ENCODE peak calls at places on chromosomes 2 and 18, in six cellular contexts. One of them, this sample, is unnamed.

GRCh38 chr2:220224711-220225519 is 597.5 kb downstream of the SLC4A3 start:
- DNase-seq in GM12878: no peak
- DNase-seq in A549: no peak
- DNase-seq in HepG2: no peak
- DNase-seq in HCT116: no peak
- DNase-seq in SK-N-SH: no peak
- DNase-seq in this sample: no peak

GRCh38 chr2:74554821-74555531 is 456 bp downstream of the DOK1 start:
- DNase-seq in GM12878: no peak
- DNase-seq in A549: no peak
- DNase-seq in HepG2: no peak
- DNase-seq in HCT116: no peak
- DNase-seq in SK-N-SH: peak; percentile 73
- DNase-seq in this sample: no peak

GRCh38 chr2:112814278-112814677 is 22.3 kb downstream of the IL1B start:
- DNase-seq in GM12878: no peak
- DNase-seq in A549: no peak
- DNase-seq in HepG2: peak; percentile 34
- DNase-seq in HCT116: no peak
- DNase-seq in SK-N-SH: no peak
- DNase-seq in this sample: no peak

GRCh38 chr2:38191516-38191915 is 115.6 kb upstream of the CYP1B1 start:
- DNase-seq in GM12878: no peak
- DNase-seq in A549: no peak
- DNase-seq in HepG2: no peak
- DNase-seq in HCT116: no peak
- DNase-seq in SK-N-SH: no peak
- DNase-seq in this sample: no peak

GRCh38 chr2:42810971-42811865 is 18.8 kb upstream of the HAAO start:
- DNase-seq in GM12878: no peak
- DNase-seq in A549: peak; percentile 32
- DNase-seq in HepG2: peak; percentile 61
- DNase-seq in HCT116: no peak
- DNase-seq in SK-N-SH: peak; percentile 75
- DNase-seq in this sample: no peak

GRCh38 chr2:18262601-18263000 is 297.9 kb downstream of the RDH14 start:
- DNase-seq in GM12878: no peak
- DNase-seq in A549: no peak
- DNase-seq in HepG2: no peak
- DNase-seq in HCT116: no peak
- DNase-seq in SK-N-SH: no peak
- DNase-seq in this sample: no peak

GRCh38 chr2:24617431-24617830 is 126.4 kb downstream of the NCOA1 start:
- DNase-seq in GM12878: no peak
- DNase-seq in A549: no peak
- DNase-seq in HepG2: no peak
- DNase-seq in HCT116: no peak
- DNase-seq in SK-N-SH: peak; percentile 27
- DNase-seq in this sample: no peak

GRCh38 chr18:55407191-55407590 is 180.8 kb downstream of the TCF4 start:
- DNase-seq in GM12878: no peak
- DNase-seq in A549: no peak
- DNase-seq in HepG2: no peak
- DNase-seq in HCT116: no peak
- DNase-seq in SK-N-SH: no peak
- DNase-seq in this sample: no peak

GRCh38 chr2:180017764-180018163 is 10.7 kb upstream of the CWC22 start:
- DNase-seq in GM12878: no peak
- DNase-seq in A549: no peak
- DNase-seq in HepG2: no peak
- DNase-seq in HCT116: no peak
- DNase-seq in SK-N-SH: no peak
- DNase-seq in this sample: no peak

GRCh38 chr2:212926948-212927347 is 224.5 kb downstream of the IKZF2 start:
- DNase-seq in GM12878: no peak
- DNase-seq in A549: no peak
- DNase-seq in HepG2: no peak
- DNase-seq in HCT116: no peak
- DNase-seq in SK-N-SH: no peak
- DNase-seq in this sample: no peak

GRCh38 chr2:69577467-69578200 is 65.9 kb downstream of the AAK1 start:
- DNase-seq in GM12878: no peak
- DNase-seq in A549: no peak
- DNase-seq in HepG2: no peak
- DNase-seq in HCT116: no peak
- DNase-seq in SK-N-SH: no peak
- DNase-seq in this sample: no peak

GRCh38 chr18:73249030-73249429 is 381.2 kb upstream of the NETO1 start:
- DNase-seq in GM12878: no peak
- DNase-seq in A549: no peak
- DNase-seq in HepG2: no peak
- DNase-seq in HCT116: no peak
- DNase-seq in SK-N-SH: no peak
- DNase-seq in this sample: no peak

GRCh38 chr18:47876813-47877212 is 53.6 kb downstream of the SMAD2 start:
- DNase-seq in GM12878: no peak
- DNase-seq in A549: no peak
- DNase-seq in HepG2: no peak
- DNase-seq in HCT116: no peak
- DNase-seq in SK-N-SH: no peak
- DNase-seq in this sample: no peak

GRCh38 chr2:44844651-44845270 is 96.7 kb upstream of the SIX3 start:
- DNase-seq in GM12878: no peak
- DNase-seq in A549: no peak
- DNase-seq in HepG2: no peak
- DNase-seq in HCT116: no peak
- DNase-seq in SK-N-SH: no peak
- DNase-seq in this sample: no peak

GRCh38 chr2:168116448-168116847 is 130.9 kb downstream of the STK39 start:
- DNase-seq in GM12878: no peak
- DNase-seq in A549: no peak
- DNase-seq in HepG2: peak; percentile 31
- DNase-seq in HCT116: no peak
- DNase-seq in SK-N-SH: no peak
- DNase-seq in this sample: no peak

DNA sequence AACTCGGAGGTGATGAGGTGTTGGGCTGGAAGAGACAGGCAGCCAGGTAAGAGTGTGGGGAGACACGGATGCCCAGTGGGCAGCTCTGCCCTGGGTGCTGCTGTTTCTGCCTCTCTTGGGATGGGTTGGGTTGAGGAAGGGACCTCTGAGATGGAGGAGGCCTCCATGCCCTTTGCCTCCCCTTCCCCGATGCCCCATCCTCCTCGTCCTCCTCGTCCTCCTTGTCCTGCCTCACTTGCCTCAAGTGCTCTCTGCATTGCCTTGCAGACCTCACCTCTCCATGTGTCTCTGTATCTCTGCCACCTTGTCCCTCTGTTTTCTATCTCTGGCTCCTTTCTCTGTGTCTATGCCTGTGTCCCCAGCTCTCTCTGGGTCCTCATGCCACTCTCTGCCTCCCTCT is 87.6 kb downstream of the MCFD2 start:
- DNase-seq in GM12878: no peak
- DNase-seq in A549: no peak
- DNase-seq in HepG2: no peak
- DNase-seq in HCT116: no peak
- DNase-seq in SK-N-SH: no peak
- DNase-seq in this sample: no peak
- TF ChIP-seq REST in GM12878: no peak
- TF ChIP-seq REST in A549: no peak
- TF ChIP-seq REST in HepG2: no peak
- TF ChIP-seq REST in HCT116: no peak
- TF ChIP-seq REST in SK-N-SH: no peak
- TF ChIP-seq REST in this sample: no peak

GRCh38 chr2:16650287-16651249 is 15.1 kb downstream of the CYRIA start:
- DNase-seq in GM12878: no peak
- DNase-seq in A549: no peak
- DNase-seq in HepG2: no peak
- DNase-seq in HCT116: no peak
- DNase-seq in SK-N-SH: no peak
- DNase-seq in this sample: no peak
- H3K27ac ChIP-seq in GM12878: no peak overlapping the region
- H3K27ac ChIP-seq in A549: no peak overlapping the region
- H3K27ac ChIP-seq in HepG2: no peak overlapping the region
- H3K27ac ChIP-seq in HCT116: no peak overlapping the region
- H3K27ac ChIP-seq in SK-N-SH: no peak overlapping the region
- H3K27ac ChIP-seq in this sample: no peak overlapping the region

DNA sequence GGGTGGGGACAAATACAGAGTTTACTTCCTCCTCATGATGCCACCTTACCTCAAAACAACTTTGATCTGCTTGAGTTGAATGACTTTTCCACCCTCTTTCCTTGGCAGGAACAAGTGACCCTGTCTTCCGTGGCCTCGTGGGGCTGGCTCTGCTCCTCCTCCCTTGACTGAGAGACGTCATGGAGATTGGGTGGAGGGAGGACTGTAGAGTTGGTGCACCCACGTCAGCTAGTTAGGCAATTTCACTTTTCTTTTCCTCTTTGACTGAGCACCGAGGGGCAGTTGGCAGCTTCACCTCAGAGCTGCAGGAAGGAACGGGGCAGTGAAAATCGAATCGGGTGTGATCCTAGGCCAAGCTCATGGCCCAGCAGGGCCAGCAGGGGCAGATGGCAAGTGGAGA is at the start of gene SP140:
- DNase-seq in GM12878: peak; percentile 80
- DNase-seq in A549: no peak
- DNase-seq in HepG2: no peak
- DNase-seq in HCT116: no peak
- DNase-seq in SK-N-SH: no peak
- DNase-seq in this sample: no peak
- H3K4me3 ChIP-seq in GM12878: peak within 1 kb of the TSS; percentile 72
- H3K4me3 ChIP-seq in A549: no peak within 1 kb of the TSS
- H3K4me3 ChIP-seq in HepG2: no peak within 1 kb of the TSS
- H3K4me3 ChIP-seq in HCT116: no peak within 1 kb of the TSS
- H3K4me3 ChIP-seq in SK-N-SH: no peak within 1 kb of the TSS
- H3K4me3 ChIP-seq in this sample: no peak within 1 kb of the TSS

GRCh38 chr2:8806885-8807701 is 30.3 kb downstream of the KIDINS220 start:
- DNase-seq in GM12878: no peak
- DNase-seq in A549: no peak
- DNase-seq in HepG2: no peak
- DNase-seq in HCT116: no peak
- DNase-seq in SK-N-SH: no peak
- DNase-seq in this sample: no peak

GRCh38 chr2:8802741-8803140 is 34.7 kb downstream of the KIDINS220 start:
- DNase-seq in GM12878: no peak
- DNase-seq in A549: no peak
- DNase-seq in HepG2: no peak
- DNase-seq in HCT116: no peak
- DNase-seq in SK-N-SH: no peak
- DNase-seq in this sample: no peak

GRCh38 chr2:8800821-8801220 is 36.6 kb downstream of the KIDINS220 start:
- DNase-seq in GM12878: no peak
- DNase-seq in A549: no peak
- DNase-seq in HepG2: no peak
- DNase-seq in HCT116: no peak
- DNase-seq in SK-N-SH: no peak
- DNase-seq in this sample: no peak

GRCh38 chr2:8805278-8806045 is 32.0 kb downstream of the KIDINS220 start:
- DNase-seq in GM12878: no peak
- DNase-seq in A549: no peak
- DNase-seq in HepG2: no peak
- DNase-seq in HCT116: no peak
- DNase-seq in SK-N-SH: no peak
- DNase-seq in this sample: no peak

DNA sequence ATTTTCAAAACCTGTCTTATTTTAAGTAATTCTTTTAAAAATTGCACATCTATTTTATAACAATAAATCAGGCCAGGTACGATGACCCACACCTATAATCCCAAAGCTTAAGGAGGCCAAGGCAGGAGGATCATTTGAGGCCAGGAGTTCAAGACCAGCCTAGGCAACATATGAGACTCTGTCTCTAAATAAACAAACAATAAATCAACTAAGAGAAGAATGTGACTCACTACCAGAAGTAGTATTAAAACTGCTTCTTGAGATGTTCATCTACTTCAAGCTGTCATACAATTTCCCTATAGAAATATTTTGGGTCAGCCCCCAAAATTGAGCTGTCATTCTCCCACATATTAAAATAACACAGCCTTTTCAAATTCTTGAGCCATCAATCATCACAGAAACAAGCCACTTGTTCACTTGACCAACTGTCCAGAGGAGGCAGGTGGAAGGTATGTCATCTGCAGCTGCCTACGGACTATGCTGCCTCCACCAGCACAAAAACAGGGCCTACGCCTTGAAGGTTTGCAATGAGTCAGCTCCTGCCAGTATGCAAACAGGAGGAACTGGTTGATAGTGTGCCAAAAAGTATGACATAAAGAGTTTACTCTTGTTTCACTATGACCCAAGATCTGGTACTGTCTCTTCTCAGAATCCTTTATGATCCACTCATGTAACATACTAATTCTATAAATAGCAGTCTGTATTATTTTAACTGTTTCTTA is 33.6 kb downstream of the KIDINS220 start:
- DNase-seq in GM12878: peak; percentile 69
- DNase-seq in A549: peak; percentile 88
- DNase-seq in HepG2: peak; percentile 88
- DNase-seq in HCT116: peak; percentile 91
- DNase-seq in SK-N-SH: no peak
- DNase-seq in this sample: peak; percentile 88
- TF ChIP-seq REST in GM12878: no peak
- TF ChIP-seq REST in A549: no peak
- TF ChIP-seq REST in HepG2: no peak
- TF ChIP-seq REST in HCT116: no peak
- TF ChIP-seq REST in SK-N-SH: no peak
- TF ChIP-seq REST in this sample: no peak